ENCODE peak calls at places on chromosomes 4 and X, in five cellular contexts. One of them, this sample, is unnamed.

GRCh38 chrX:34140816-34141215 is 8.7 kb upstream of the FAM47A start:
- DNase-seq in HEK293T: no peak
- DNase-seq in HepG2: no peak
- DNase-seq in H1: no peak
- DNase-seq in GM12878: no peak
- DNase-seq in this sample: no peak

GRCh38 chr4:18593297-18594002 is 571.9 kb upstream of the LCORL start:
- DNase-seq in HEK293T: peak; percentile 69
- DNase-seq in HepG2: peak; percentile 66
- DNase-seq in H1: peak; percentile 47
- DNase-seq in GM12878: peak; percentile 7
- DNase-seq in this sample: peak; percentile 81

GRCh38 chrX:68599256-68600152 is 48.0 kb upstream of the STARD8 start:
- DNase-seq in HEK293T: peak; percentile 8
- DNase-seq in HepG2: no peak
- DNase-seq in H1: no peak
- DNase-seq in GM12878: no peak
- DNase-seq in this sample: no peak

GRCh38 chr4:185265942-185266341 is 56.5 kb downstream of the SNX25 start:
- DNase-seq in HEK293T: no peak
- DNase-seq in HepG2: no peak
- DNase-seq in H1: no peak
- DNase-seq in GM12878: peak; percentile 35
- DNase-seq in this sample: no peak

GRCh38 chrX:12548341-12548740 is 242.9 kb upstream of the PRPS2 start:
- DNase-seq in HEK293T: no peak
- DNase-seq in HepG2: no peak
- DNase-seq in H1: no peak
- DNase-seq in GM12878: no peak
- DNase-seq in this sample: no peak

GRCh38 chr4:38791005-38791404 is 8.2 kb upstream of the TLR10 start:
- DNase-seq in HEK293T: no peak
- DNase-seq in HepG2: no peak
- DNase-seq in H1: no peak
- DNase-seq in GM12878: no peak
- DNase-seq in this sample: no peak

GRCh38 chrX:16993791-16994318 is 47.4 kb downstream of the REPS2 start:
- DNase-seq in HEK293T: peak; percentile 19
- DNase-seq in HepG2: no peak
- DNase-seq in H1: no peak
- DNase-seq in GM12878: no peak
- DNase-seq in this sample: no peak

GRCh38 chrX:13126785-13127184 is 82.4 kb upstream of the FAM9C start:
- DNase-seq in HEK293T: peak; percentile 15
- DNase-seq in HepG2: peak; percentile 4
- DNase-seq in H1: no peak
- DNase-seq in GM12878: no peak
- DNase-seq in this sample: no peak

GRCh38 chr4:5821665-5822358 is 71.1 kb downstream of the CRMP1 start:
- DNase-seq in HEK293T: peak; percentile 38
- DNase-seq in HepG2: no peak
- DNase-seq in H1: peak; percentile 38
- DNase-seq in GM12878: no peak
- DNase-seq in this sample: peak; percentile 28

GRCh38 chr4:102787096-102787867 is 26.5 kb upstream of the MANBA start:
- DNase-seq in HEK293T: no peak
- DNase-seq in HepG2: no peak
- DNase-seq in H1: no peak
- DNase-seq in GM12878: no peak
- DNase-seq in this sample: no peak

GRCh38 chr4:166078956-166079355 is 205.9 kb downstream of the TLL1 start:
- DNase-seq in HEK293T: no peak
- DNase-seq in HepG2: no peak
- DNase-seq in H1: no peak
- DNase-seq in GM12878: no peak
- DNase-seq in this sample: no peak

GRCh38 chr4:187184513-187184912 is 460.9 kb upstream of the FAT1 start:
- DNase-seq in HEK293T: no peak
- DNase-seq in HepG2: no peak
- DNase-seq in H1: no peak
- DNase-seq in GM12878: no peak
- DNase-seq in this sample: no peak

GRCh38 chr4:175971393-175972179 is 94.1 kb upstream of the WDR17 start:
- DNase-seq in HEK293T: no peak
- DNase-seq in HepG2: no peak
- DNase-seq in H1: no peak
- DNase-seq in GM12878: no peak
- DNase-seq in this sample: no peak

GRCh38 chrX:149962859-149963757 is 24.8 kb upstream of the EOLA2 start:
- DNase-seq in HEK293T: peak; percentile 67
- DNase-seq in HepG2: peak; percentile 23
- DNase-seq in H1: no peak
- DNase-seq in GM12878: peak; percentile 5
- DNase-seq in this sample: peak; percentile 8

GRCh38 chr4:2417765-2418651 is at the start of gene ZFYVE28:
- DNase-seq in HEK293T: peak; percentile 44
- DNase-seq in HepG2: no peak
- DNase-seq in H1: no peak
- DNase-seq in GM12878: no peak
- DNase-seq in this sample: no peak

GRCh38 chrX:74923942-74924448 is 1.3 kb downstream of the NEXMIF start:
- DNase-seq in HEK293T: no peak
- DNase-seq in HepG2: no peak
- DNase-seq in H1: no peak
- DNase-seq in GM12878: no peak
- DNase-seq in this sample: no peak

GRCh38 chr4:74793757-74794340 is 474 bp downstream of the BTC start:
- DNase-seq in HEK293T: no peak
- DNase-seq in HepG2: peak; percentile 3
- DNase-seq in H1: peak; percentile 66
- DNase-seq in GM12878: no peak
- DNase-seq in this sample: peak; percentile 49

GRCh38 chr4:126705271-126705670 is 927.5 kb upstream of the INTU start:
- DNase-seq in HEK293T: no peak
- DNase-seq in HepG2: no peak
- DNase-seq in H1: no peak
- DNase-seq in GM12878: no peak
- DNase-seq in this sample: no peak

GRCh38 chr4:169009281-169010124 is 552 bp downstream of the CBR4 start:
- DNase-seq in HEK293T: peak; percentile 51
- DNase-seq in HepG2: peak; percentile 63
- DNase-seq in H1: no peak
- DNase-seq in GM12878: no peak
- DNase-seq in this sample: peak; percentile 20
- TF ChIP-seq SUZ12 in HEK293T: no peak
- TF ChIP-seq SUZ12 in HepG2: no peak
- TF ChIP-seq SUZ12 in H1: no peak
- TF ChIP-seq SUZ12 in GM12878: no peak
- TF ChIP-seq SUZ12 in this sample: no peak

GRCh38 chr4:10762541-10762940 is 78.0 kb upstream of the CLNK start:
- DNase-seq in HEK293T: no peak
- DNase-seq in HepG2: no peak
- DNase-seq in H1: no peak
- DNase-seq in GM12878: no peak
- DNase-seq in this sample: no peak
- TF ChIP-seq SUZ12 in HEK293T: no peak
- TF ChIP-seq SUZ12 in HepG2: no peak
- TF ChIP-seq SUZ12 in H1: no peak
- TF ChIP-seq SUZ12 in GM12878: no peak
- TF ChIP-seq SUZ12 in this sample: no peak

DNA sequence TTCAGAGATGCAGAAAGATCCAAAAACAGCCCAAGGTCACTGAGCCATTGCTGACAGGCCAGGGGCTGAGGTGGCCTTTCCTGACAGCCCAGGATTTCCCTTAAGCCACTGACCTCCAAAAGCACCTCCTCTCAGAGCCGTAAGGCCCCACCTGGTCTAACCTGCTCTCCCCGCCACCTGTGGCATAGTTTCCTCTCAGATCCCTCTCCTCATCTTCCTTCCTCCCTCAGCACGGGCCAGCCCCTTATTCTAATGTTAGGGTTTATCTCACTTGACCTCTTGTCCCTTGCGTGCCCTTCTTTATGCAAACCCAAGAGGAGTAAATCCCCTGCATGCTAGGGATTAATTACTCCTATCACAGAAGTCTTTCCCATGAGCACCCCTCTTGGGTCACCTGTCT is 113.0 kb downstream of the RBM47 start:
- DNase-seq in HEK293T: no peak
- DNase-seq in HepG2: no peak
- DNase-seq in H1: no peak
- DNase-seq in GM12878: no peak
- DNase-seq in this sample: no peak
- TF ChIP-seq SUZ12 in HEK293T: no peak
- TF ChIP-seq SUZ12 in HepG2: no peak
- TF ChIP-seq SUZ12 in H1: no peak
- TF ChIP-seq SUZ12 in GM12878: no peak
- TF ChIP-seq SUZ12 in this sample: no peak

DNA sequence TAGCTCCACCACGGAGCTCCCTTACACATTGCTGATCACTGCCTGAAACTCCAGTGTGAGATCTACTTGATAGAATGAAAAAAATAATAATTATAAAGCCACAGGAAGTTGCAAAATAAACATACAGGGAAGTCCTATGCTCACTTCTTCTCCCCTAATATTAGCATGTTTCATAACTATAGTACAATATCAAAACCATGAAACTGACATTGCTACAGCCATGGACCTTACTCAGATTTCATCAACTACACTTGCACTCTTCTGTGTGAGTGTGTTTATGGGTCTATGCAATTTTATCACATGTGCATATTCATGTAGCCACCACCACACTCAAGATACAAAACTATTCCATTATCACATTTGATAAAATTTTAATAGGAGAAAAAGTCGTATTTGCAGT is 57.3 kb downstream of the SPINK2 start:
- DNase-seq in HEK293T: no peak
- DNase-seq in HepG2: no peak
- DNase-seq in H1: no peak
- DNase-seq in GM12878: no peak
- DNase-seq in this sample: no peak
- TF ChIP-seq SUZ12 in HEK293T: no peak
- TF ChIP-seq SUZ12 in HepG2: no peak
- TF ChIP-seq SUZ12 in H1: no peak
- TF ChIP-seq SUZ12 in GM12878: no peak
- TF ChIP-seq SUZ12 in this sample: no peak

GRCh38 chr4:23333946-23334878 is 555.6 kb downstream of the PPARGC1A start:
- DNase-seq in HEK293T: peak; percentile 3
- DNase-seq in HepG2: no peak
- DNase-seq in H1: no peak
- DNase-seq in GM12878: peak; percentile 39
- DNase-seq in this sample: peak; percentile 65

GRCh38 chr4:23337292-23337691 is 552.6 kb downstream of the PPARGC1A start:
- DNase-seq in HEK293T: no peak
- DNase-seq in HepG2: no peak
- DNase-seq in H1: no peak
- DNase-seq in GM12878: no peak
- DNase-seq in this sample: peak; percentile 3

GRCh38 chr4:23332266-23332665 is 557.6 kb downstream of the PPARGC1A start:
- DNase-seq in HEK293T: no peak
- DNase-seq in HepG2: no peak
- DNase-seq in H1: no peak
- DNase-seq in GM12878: no peak
- DNase-seq in this sample: no peak

GRCh38 chr4:23333556-23333945 is 556.3 kb downstream of the PPARGC1A start:
- DNase-seq in HEK293T: no peak
- DNase-seq in HepG2: no peak
- DNase-seq in H1: no peak
- DNase-seq in GM12878: no peak
- DNase-seq in this sample: no peak
- TF ChIP-seq SUZ12 in HEK293T: no peak
- TF ChIP-seq SUZ12 in HepG2: no peak
- TF ChIP-seq SUZ12 in H1: no peak
- TF ChIP-seq SUZ12 in GM12878: no peak
- TF ChIP-seq SUZ12 in this sample: no peak

GRCh38 chrX:21940356-21940829 is at the start of gene SMS:
- DNase-seq in HEK293T: peak; percentile 56
- DNase-seq in HepG2: peak; percentile 32
- DNase-seq in H1: peak; percentile 34
- DNase-seq in GM12878: no peak
- DNase-seq in this sample: peak; percentile 40
- TF ChIP-seq SUZ12 in HEK293T: no peak
- TF ChIP-seq SUZ12 in HepG2: no peak
- TF ChIP-seq SUZ12 in H1: no peak
- TF ChIP-seq SUZ12 in GM12878: no peak
- TF ChIP-seq SUZ12 in this sample: no peak

GRCh38 chrX:132218100-132218807 is 993 bp downstream of the RAP2C start:
- DNase-seq in HEK293T: peak; percentile 85
- DNase-seq in HepG2: peak; percentile 73
- DNase-seq in H1: peak; percentile 49
- DNase-seq in GM12878: peak; percentile 45
- DNase-seq in this sample: peak; percentile 42

GRCh38 chrX:132216283-132216682 is 3.0 kb downstream of the RAP2C start:
- DNase-seq in HEK293T: no peak
- DNase-seq in HepG2: no peak
- DNase-seq in H1: no peak
- DNase-seq in GM12878: no peak
- DNase-seq in this sample: no peak

GRCh38 chrX:132217203-132218073 is 1.8 kb downstream of the RAP2C start:
- DNase-seq in HEK293T: peak; percentile 77
- DNase-seq in HepG2: peak; percentile 77
- DNase-seq in H1: peak; percentile 38
- DNase-seq in GM12878: peak; percentile 57
- DNase-seq in this sample: peak; percentile 30

GRCh38 chrX:132216806-132217202 is 2.4 kb downstream of the RAP2C start:
- DNase-seq in HEK293T: no peak
- DNase-seq in HepG2: no peak
- DNase-seq in H1: no peak
- DNase-seq in GM12878: no peak
- DNase-seq in this sample: no peak

GRCh38 chrX:132219343-132219768 is at the start of gene RAP2C:
- DNase-seq in HEK293T: peak; percentile 82
- DNase-seq in HepG2: peak; percentile 77
- DNase-seq in H1: peak; percentile 9
- DNase-seq in GM12878: no peak
- DNase-seq in this sample: peak; percentile 32
- TF ChIP-seq SUZ12 in HEK293T: no peak
- TF ChIP-seq SUZ12 in HepG2: no peak
- TF ChIP-seq SUZ12 in H1: no peak
- TF ChIP-seq SUZ12 in GM12878: no peak
- TF ChIP-seq SUZ12 in this sample: no peak

This sample was measured in NT2/D1.